ENCODE peak calls at places on chromosomes 7 and 10, in six cellular contexts. G is gastrocnemius medialis, S is NB4, B is stomach, Q is H54, V is ovary. R is an unnamed sample.

GRCh38 chr7:91911121-91911520 is 29.5 kb upstream of the AKAP9 start:
- DNase-seq in G (no peak), S (no peak), B (no peak), Q (no peak), V (no peak), R (no peak)

GRCh38 chr7:72040641-72041040 is 371.5 kb downstream of the CALN1 start:
- DNase-seq in G (no peak), S (no peak), B (no peak), Q (no peak), V (no peak), R (no peak)

GRCh38 chr7:66413379-66414114 is 208.4 kb downstream of the TPST1 start:
- DNase-seq in G (peak; percentile 62), S (peak; percentile 43), B (peak; percentile 86), Q (no peak), V (peak; percentile 94), R (peak; percentile 92)

GRCh38 chr7:125618516-125618915 is 688.9 kb upstream of the POT1 start:
- DNase-seq in G (no peak), S (no peak), B (no peak), Q (no peak), V (no peak), R (no peak)

GRCh38 chr10:12181065-12181775 is 14.5 kb downstream of the NUDT5 start:
- DNase-seq in G (no peak), S (peak; percentile 97), B (peak; percentile 35), Q (peak; percentile 28), V (no peak), R (no peak)

GRCh38 chr10:72089618-72090017 is 1.3 kb upstream of the SPOCK2 start:
- DNase-seq in G (no peak), S (no peak), B (no peak), Q (no peak), V (no peak), R (no peak)

GRCh38 chr10:60235001-60235400 is 154.7 kb downstream of the ANK3 start:
- DNase-seq in G (no peak), S (no peak), B (no peak), Q (no peak), V (no peak), R (no peak)

GRCh38 chr10:79378647-79379511 is 31.6 kb downstream of the PPIF start:
- DNase-seq in G (no peak), S (no peak), B (peak; percentile 20), Q (no peak), V (peak; percentile 13), R (no peak)

GRCh38 chr10:23362879-23363787 is 18.5 kb upstream of the C10orf67 start:
- DNase-seq in G (no peak), S (no peak), B (no peak), Q (no peak), V (no peak), R (no peak)

GRCh38 chr7:38054199-38054598 is 123.8 kb upstream of the STARD3NL start:
- DNase-seq in G (no peak), S (no peak), B (no peak), Q (no peak), V (no peak), R (no peak)

GRCh38 chr7:127091620-127092019 is 161.1 kb downstream of the GRM8 start:
- DNase-seq in G (no peak), S (no peak), B (no peak), Q (no peak), V (no peak), R (no peak)

GRCh38 chr10:60238408-60239100 is 151.1 kb downstream of the ANK3 start:
- DNase-seq in G (no peak), S (peak; percentile 60), B (peak; percentile 44), Q (peak; percentile 17), V (no peak), R (no peak)

GRCh38 chr7:149125189-149125863 is 798 bp downstream of the ZNF425 start:
- DNase-seq in G (no peak), S (no peak), B (no peak), Q (no peak), V (no peak), R (no peak)

GRCh38 chr10:57338823-57339558 is 928.7 kb downstream of the IPMK start:
- DNase-seq in G (no peak), S (peak; percentile 57), B (no peak), Q (peak; percentile 6), V (no peak), R (no peak)

GRCh38 chr10:48463318-48464003 is 141.4 kb downstream of the ARHGAP22 start:
- DNase-seq in G (no peak), S (no peak), B (peak; percentile 19), Q (no peak), V (peak; percentile 35), R (no peak)

GRCh38 chr7:69804962-69805361 is 206.7 kb downstream of the AUTS2 start:
- DNase-seq in G (no peak), S (no peak), B (no peak), Q (no peak), V (no peak), R (no peak)

GRCh38 chr7:133295484-133295883 is 42.6 kb downstream of the EXOC4 start:
- DNase-seq in G (no peak), S (no peak), B (no peak), Q (no peak), V (no peak), R (no peak)

GRCh38 chr10:86355571-86356038 is 11.0 kb downstream of the GRID1 start:
- DNase-seq in G (peak; percentile 33), S (peak; percentile 92), B (no peak), Q (no peak), V (no peak), R (no peak)

GRCh38 chr10:75358835-75359421 is 42.6 kb downstream of the ZNF503 start:
- DNase-seq in G (no peak), S (peak; percentile 97), B (no peak), Q (peak; percentile 84), V (no peak), R (no peak)

GRCh38 chr7:74173491-74173865 is 678 bp upstream of the EIF4H start:
- DNase-seq in G (no peak), S (no peak), B (no peak), Q (no peak), V (no peak), R (no peak)

GRCh38 chr7:74175270-74175803 is 1.2 kb downstream of the EIF4H start:
- DNase-seq in G (no peak), S (no peak), B (no peak), Q (no peak), V (no peak), R (no peak)

GRCh38 chr7:74173074-74173473 is 1.1 kb upstream of the EIF4H start:
- DNase-seq in G (no peak), S (peak; percentile 70), B (peak; percentile 48), Q (no peak), V (peak; percentile 48), R (no peak)

GRCh38 chr7:74173866-74174605 is at the start of gene EIF4H:
- DNase-seq in G (peak; percentile 96), S (peak; percentile 98), B (peak; percentile 98), Q (peak; percentile 94), V (peak; percentile 99), R (peak; percentile 95)

GRCh38 chr7:74174606-74175082 is 488 bp downstream of the EIF4H start:
- DNase-seq in G (peak; percentile 65), S (peak; percentile 78), B (peak; percentile 31), Q (peak; percentile 27), V (peak; percentile 71), R (peak; percentile 30)
- TF ChIP-seq POLR2A in G (no peak), S (no peak), B (no peak), Q (no peak), V (no peak), R (no peak)

GRCh38 chr10:28545967-28546644 is 13.2 kb downstream of the WAC start:
- DNase-seq in G (no peak), S (no peak), B (no peak), Q (no peak), V (no peak), R (no peak)
- TF ChIP-seq POLR2A in G (no peak), S (no peak), B (no peak), Q (no peak), V (no peak), R (no peak)

DNA sequence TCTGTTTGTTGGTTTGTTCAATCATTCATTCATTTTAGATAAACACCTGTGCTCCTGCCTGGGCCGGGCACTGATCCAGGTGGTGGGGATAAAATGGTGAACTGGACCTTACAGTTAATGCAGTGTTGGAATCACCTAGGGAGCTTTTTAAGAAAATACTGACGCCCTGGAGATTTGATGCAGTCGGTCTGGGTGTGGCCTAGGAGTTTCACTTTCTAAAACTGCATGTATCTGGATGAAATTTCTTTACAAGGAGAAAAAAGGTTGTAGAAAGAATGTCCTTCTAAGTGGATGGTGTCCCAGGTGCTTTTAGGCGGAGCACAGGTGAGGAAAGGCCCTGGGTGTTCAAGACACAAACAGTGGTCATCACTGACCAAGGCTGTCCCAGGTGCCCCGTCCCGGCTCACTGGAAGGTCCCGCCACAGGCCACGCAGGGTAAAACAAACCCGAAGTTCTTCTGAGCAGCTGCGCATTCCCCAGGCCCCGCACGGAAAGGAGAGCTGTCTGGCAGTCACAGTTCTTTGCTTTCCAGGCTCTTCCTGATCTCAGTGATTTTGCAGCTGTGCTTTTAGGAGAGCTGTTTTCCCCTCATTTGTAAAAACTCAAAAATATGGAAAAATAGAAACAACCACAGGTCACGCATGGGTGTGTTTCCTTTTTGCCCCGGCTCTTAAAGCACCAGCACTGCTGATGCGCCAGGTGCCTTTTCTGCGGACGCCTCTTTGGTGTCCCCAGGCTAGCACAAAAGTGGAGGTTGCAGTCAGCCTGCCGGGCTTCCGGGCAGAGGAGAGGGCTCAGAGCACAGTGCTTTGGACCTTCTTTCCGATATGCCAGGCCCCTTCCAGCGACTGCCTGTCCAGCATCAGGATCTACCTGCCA is 161.9 kb downstream of the GRK5 start:
- DNase-seq in G (no peak), S (no peak), B (no peak), Q (no peak), V (peak; percentile 43), R (no peak)
- TF ChIP-seq POLR2A in G (no peak), S (no peak), B (no peak), Q (no peak), V (no peak), R (no peak)

GRCh38 chr10:124734311-124735166 is 9.6 kb downstream of the FAM53B start:
- DNase-seq in G (no peak), S (no peak), B (no peak), Q (no peak), V (peak; percentile 31), R (peak; percentile 84)

GRCh38 chr10:124733566-124734245 is 10.5 kb downstream of the FAM53B start:
- DNase-seq in G (no peak), S (no peak), B (no peak), Q (no peak), V (peak; percentile 45), R (no peak)

GRCh38 chr10:124730790-124731189 is 13.4 kb downstream of the FAM53B start:
- DNase-seq in G (no peak), S (no peak), B (no peak), Q (no peak), V (no peak), R (no peak)

GRCh38 chr10:124731551-124731950 is 12.6 kb downstream of the FAM53B start:
- DNase-seq in G (no peak), S (no peak), B (no peak), Q (no peak), V (peak; percentile 17), R (peak; percentile 71)

DNA sequence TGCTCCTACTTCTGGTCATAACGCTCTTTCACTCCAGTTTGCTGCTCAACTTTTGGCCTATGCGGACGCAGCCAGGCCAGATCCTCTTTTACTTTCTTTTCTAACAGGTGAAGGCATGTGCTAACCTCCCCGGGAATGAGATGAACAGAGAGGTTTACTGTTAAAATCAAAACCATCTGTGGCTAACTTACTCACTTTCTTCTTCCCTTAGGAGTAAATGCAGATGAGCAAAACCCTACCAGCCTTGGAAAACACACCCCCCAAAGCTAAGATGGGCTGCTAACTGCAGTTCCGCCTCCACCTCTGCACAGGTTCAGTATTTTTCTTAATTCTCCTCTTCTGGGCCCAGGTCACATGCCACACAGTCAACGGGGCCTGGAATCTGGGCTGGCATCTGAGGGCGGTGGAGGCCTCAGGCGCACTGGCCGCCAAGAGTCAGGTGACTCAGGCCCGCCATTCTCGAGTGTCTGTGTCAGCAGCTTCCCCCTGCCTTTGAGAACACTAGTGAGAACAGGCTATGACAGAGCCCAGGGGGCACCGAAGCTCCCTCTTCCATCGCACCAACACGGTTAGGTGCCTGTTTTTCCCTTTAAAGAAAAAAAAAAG is 11.1 kb downstream of the FAM53B start:
- DNase-seq in G (peak; percentile 88), S (no peak), B (no peak), Q (no peak), V (peak; percentile 58), R (no peak)
- TF ChIP-seq POLR2A in G (peak; percentile 58), S (no peak), B (no peak), Q (no peak), V (no peak), R (no peak)

R was measured in lower leg skin.